ENCODE peak calls at places on chromosomes 7 and 10, in nine cellular contexts. P, N, R, W, J, G, E, Q and F are unnamed samples.
A peak's percentile ranks its signal among the peaks of the same experiment; 100 is the strongest.

GRCh38 chr10:60778978-60779668 is 845 bp downstream of the CDK1 start:
- DNase-seq in Q (no peak), R (no peak), G (no peak), N (no peak), E (no peak), W (no peak), P (no peak), J (no peak), F (no peak)

GRCh38 chr7:51298912-51299311 is 17.7 kb downstream of the COBL start:
- DNase-seq in E (no peak), W (peak; percentile 21), G (no peak), N (no peak), R (no peak), Q (no peak), J (no peak), P (no peak), F (no peak)

GRCh38 chr10:20272575-20272974 is 456.3 kb downstream of the PLXDC2 start:
- DNase-seq in R (no peak), W (no peak), E (no peak), J (no peak), N (no peak), P (no peak), G (no peak), Q (no peak), F (no peak)

GRCh38 chr7:138853448-138853847 is 55.5 kb upstream of the ATP6V0A4 start:
- DNase-seq in Q (no peak), R (no peak), J (no peak), E (no peak), P (no peak), N (no peak), G (no peak), W (no peak), F (no peak)

GRCh38 chr7:1864126-1864940 is 194.3 kb downstream of the ELFN1 start:
- DNase-seq in R (no peak), Q (no peak), P (no peak), G (no peak), W (no peak), N (no peak), J (no peak), E (no peak), F (no peak)

GRCh38 chr10:22618081-22618785 is 96.1 kb downstream of the PIP4K2A start:
- DNase-seq in R (no peak), G (no peak), Q (peak; percentile 69), P (no peak), W (no peak), J (no peak), N (no peak), E (no peak), F (peak; percentile 67)

GRCh38 chr7:128236924-128237586 is 4.0 kb upstream of the LEP start:
- DNase-seq in N (no peak), J (no peak), R (peak; percentile 28), Q (peak; percentile 90), P (no peak), G (no peak), E (no peak), W (no peak), F (no peak)

GRCh38 chr10:101062231-101063161 is 707 bp downstream of the KAZALD1 start:
- DNase-seq in W (no peak), E (peak; percentile 73), P (peak; percentile 76), N (peak; percentile 62), G (no peak), Q (peak; percentile 43), J (no peak), R (no peak), F (peak; percentile 53)

GRCh38 chr10:17348111-17349008 is 106.0 kb downstream of the ST8SIA6 start:
- DNase-seq in N (peak; percentile 55), W (no peak), J (no peak), G (peak; percentile 75), E (peak; percentile 70), Q (peak; percentile 79), P (no peak), R (no peak), F (peak; percentile 43)

GRCh38 chr10:97406064-97406463 is 4.9 kb upstream of the RRP12 start:
- DNase-seq in E (peak; percentile 52), W (no peak), P (no peak), N (no peak), J (no peak), Q (no peak), R (no peak), G (no peak), F (no peak)

GRCh38 chr10:3136763-3137611 is 35.6 kb downstream of the PITRM1 start:
- DNase-seq in Q (peak; percentile 37), N (no peak), W (no peak), P (no peak), E (peak; percentile 82), R (no peak), G (peak; percentile 54), J (no peak), F (no peak)

DNA sequence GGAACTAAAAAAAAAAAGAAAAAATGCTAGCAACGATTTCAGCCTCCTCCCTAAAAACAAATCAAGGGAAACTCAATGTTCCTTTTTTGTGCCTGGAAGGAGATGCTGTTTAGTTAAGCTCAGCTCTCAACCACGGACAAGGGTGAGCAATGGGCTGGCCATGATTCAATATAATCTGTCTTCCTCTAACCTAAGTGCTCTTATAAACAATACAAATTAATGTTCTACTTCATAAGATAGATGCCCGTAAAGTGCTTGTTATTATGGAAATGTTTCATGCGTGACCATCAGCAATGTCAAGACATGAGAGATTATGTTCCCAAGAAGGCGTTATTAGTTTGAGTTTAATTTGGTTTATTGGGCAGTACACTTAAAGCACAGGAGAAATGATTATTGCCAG is 320.3 kb downstream of the SFMBT2 start:
- DNase-seq in N (no peak), J (no peak), G (no peak), W (no peak), P (no peak), R (no peak), Q (peak; percentile 51), E (no peak), F (no peak)
- H3K4me3 ChIP-seq in N (no peak overlapping the region), J (no peak overlapping the region), G (no peak overlapping the region), W (no peak overlapping the region), P (no peak overlapping the region), R (no peak overlapping the region), Q (no peak overlapping the region), E (no peak overlapping the region), F (no peak overlapping the region)

GRCh38 chr7:143288836-143289235 is 685 bp downstream of the CASP2 start:
- DNase-seq in R (no peak), N (no peak), J (no peak), E (no peak), W (no peak), G (no peak), P (no peak), Q (peak; percentile 18), F (no peak)
- H3K27ac ChIP-seq in R (peak overlapping the region; percentile 92), N (peak overlapping the region; percentile 63), J (peak overlapping the region; percentile 88), E (peak overlapping the region; percentile 87), W (peak overlapping the region; percentile 90), G (peak overlapping the region; percentile 82), P (peak overlapping the region; percentile 89), Q (peak overlapping the region; percentile 90), F (peak overlapping the region; percentile 83)

GRCh38 chr7:81210092-81211064 is 291.5 kb upstream of the SEMA3C start:
- DNase-seq in E (no peak), R (no peak), J (no peak), G (no peak), W (no peak), Q (peak; percentile 50), P (no peak), N (no peak), F (no peak)

GRCh38 chr7:81211617-81212016 is 292.8 kb upstream of the SEMA3C start:
- DNase-seq in N (no peak), E (no peak), P (no peak), W (no peak), G (no peak), Q (peak; percentile 60), J (no peak), R (no peak), F (no peak)

GRCh38 chr7:81211204-81211603 is 292.4 kb upstream of the SEMA3C start:
- DNase-seq in W (no peak), Q (no peak), P (no peak), N (no peak), E (no peak), J (no peak), R (no peak), G (no peak), F (no peak)

GRCh38 chr7:81206217-81206616 is 287.4 kb upstream of the SEMA3C start:
- DNase-seq in N (no peak), P (no peak), J (no peak), E (no peak), R (no peak), Q (no peak), W (no peak), G (no peak), F (no peak)

GRCh38 chr7:81209059-81209458 is 290.2 kb upstream of the SEMA3C start:
- DNase-seq in W (no peak), R (no peak), J (no peak), G (no peak), Q (peak; percentile 8), N (no peak), P (no peak), E (no peak), F (no peak)
- TF ChIP-seq POLR2A in W (no peak), R (no peak), J (no peak), G (no peak), Q (no peak), N (no peak), P (no peak), E (no peak), F (no peak)

GRCh38 chr7:46939089-46939488 is 642.8 kb downstream of the TNS3 start:
- DNase-seq in J (no peak), G (no peak), N (no peak), R (no peak), W (no peak), P (no peak), E (no peak), Q (no peak), F (no peak)
- H3K4me3 ChIP-seq in J (no peak overlapping the region), G (no peak overlapping the region), N (no peak overlapping the region), R (no peak overlapping the region), W (no peak overlapping the region), P (no peak overlapping the region), E (no peak overlapping the region), Q (no peak overlapping the region), F (no peak overlapping the region)

DNA sequence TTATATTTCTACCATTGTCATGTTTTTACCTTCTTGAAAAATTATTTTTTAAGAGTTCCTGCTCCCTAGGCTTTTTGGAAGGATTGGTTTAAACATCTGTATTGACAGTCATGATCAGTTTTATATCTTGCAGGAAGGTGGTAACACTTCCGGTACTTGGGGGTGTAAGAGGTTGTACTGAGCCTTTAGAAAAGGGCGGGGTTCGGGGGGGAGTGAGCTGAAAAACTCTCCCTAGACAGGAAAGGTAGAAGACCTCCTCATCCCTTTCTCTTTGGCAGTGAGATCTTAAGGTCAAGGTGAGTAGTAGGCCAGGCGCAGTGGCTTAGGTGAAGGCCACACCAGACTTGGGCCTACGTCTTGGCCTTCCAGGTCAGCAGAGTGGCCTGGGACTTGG is 371 bp upstream of the PPP1R9A start:
- DNase-seq in E (no peak), J (no peak), N (no peak), W (no peak), R (no peak), P (no peak), G (no peak), Q (no peak), F (no peak)
- H3K27ac ChIP-seq in E (peak overlapping the region; percentile 84), J (no peak overlapping the region), N (peak overlapping the region; percentile 73), W (no peak overlapping the region), R (no peak overlapping the region), P (peak overlapping the region; percentile 92), G (peak overlapping the region; percentile 73), Q (no peak overlapping the region), F (peak overlapping the region; percentile 84)